ENCODE peak calls at places on chromosomes 12 and 14, in six cellular contexts. U, Y, L, W, K and Q are unnamed samples.

GRCh38 chr12:106722854-106723253 is 51.6 kb upstream of the RIC8B start:
- DNase-seq in U (no peak), Y (no peak), L (no peak), W (no peak), K (no peak), Q (no peak)

GRCh38 chr12:10094648-10095047 is 4.1 kb downstream of the CLEC1A start:
- DNase-seq in U (no peak), Y (no peak), L (no peak), W (no peak), K (no peak), Q (no peak)

GRCh38 chr12:125018356-125018755 is 24.9 kb downstream of the BRI3BP start:
- DNase-seq in U (no peak), Y (no peak), L (no peak), W (no peak), K (no peak), Q (no peak)

GRCh38 chr12:19489168-19489567 is 49.9 kb downstream of the AEBP2 start:
- DNase-seq in U (no peak), Y (no peak), L (no peak), W (no peak), K (no peak), Q (no peak)

GRCh38 chr12:82383930-82384513 is 25.7 kb downstream of the METTL25 start:
- DNase-seq in U (peak), Y (peak), L (no peak), W (no peak), K (no peak), Q (no peak)

GRCh38 chr12:113961921-113962710 is 4.0 kb downstream of the RBM19 start:
- DNase-seq in U (peak), Y (peak), L (no peak), W (no peak), K (no peak), Q (no peak)

GRCh38 chr12:52055781-52056711 is 4.8 kb downstream of the NR4A1 start:
- DNase-seq in U (peak), Y (no peak), L (no peak), W (no peak), K (no peak), Q (no peak)

GRCh38 chr14:31180299-31181051 is 27.1 kb downstream of the HECTD1 start:
- DNase-seq in U (no peak), Y (no peak), L (no peak), W (no peak), K (no peak), Q (no peak)

GRCh38 chr12:7609480-7609879 is 56.2 kb downstream of the APOBEC1 start:
- DNase-seq in U (peak), Y (no peak), L (no peak), W (no peak), K (no peak), Q (no peak)

DNA sequence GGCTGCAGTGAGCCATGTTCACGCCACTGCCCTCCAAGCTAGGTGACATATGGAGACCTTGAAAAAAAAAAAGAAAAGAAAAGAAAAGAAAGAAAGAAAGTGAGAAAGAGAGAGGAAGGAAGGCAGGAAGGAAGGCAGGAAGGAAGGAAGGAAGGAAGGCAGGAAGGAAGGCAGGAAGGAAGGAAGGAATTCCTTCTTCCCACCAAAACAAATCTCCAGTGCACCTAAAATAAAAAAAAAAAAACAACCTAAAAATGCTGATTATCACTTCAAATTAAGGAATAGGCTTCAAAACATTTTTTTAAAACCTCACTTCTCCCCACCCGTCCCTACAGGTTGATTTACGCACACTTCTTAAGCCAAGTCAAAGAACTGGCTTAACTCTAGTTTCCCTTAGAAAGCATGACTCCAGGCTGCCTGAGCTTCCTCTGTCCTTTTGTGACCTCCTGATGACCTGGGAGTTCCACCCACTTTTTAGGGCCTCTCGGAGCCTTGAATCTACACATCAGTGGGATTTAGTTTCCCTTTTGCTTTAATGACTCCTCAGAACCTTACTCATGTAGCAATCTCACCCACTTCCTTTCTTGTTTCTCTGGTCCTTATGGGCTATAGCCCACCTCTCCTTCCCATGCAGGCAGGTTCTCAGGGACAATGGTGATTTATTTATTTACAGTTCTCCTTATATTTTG is 18.6 kb downstream of the DUSP6 start:
- DNase-seq in U (no peak), Y (no peak), L (peak), W (no peak), K (no peak), Q (no peak)
- TF ChIP-seq CTCF in U (no peak), Y (no peak), L (no peak), W (no peak), K (no peak), Q (no peak)

GRCh38 chr12:16171348-16171747 is 106.1 kb downstream of the SLC15A5 start:
- DNase-seq in U (no peak), Y (no peak), L (no peak), W (no peak), K (no peak), Q (no peak)

GRCh38 chr12:16163891-16164290 is 113.6 kb downstream of the SLC15A5 start:
- DNase-seq in U (no peak), Y (no peak), L (no peak), W (no peak), K (no peak), Q (no peak)

GRCh38 chr12:16168078-16168477 is 109.4 kb downstream of the SLC15A5 start:
- DNase-seq in U (no peak), Y (no peak), L (no peak), W (no peak), K (no peak), Q (no peak)

GRCh38 chr12:16165506-16165905 is 112.0 kb downstream of the SLC15A5 start:
- DNase-seq in U (peak), Y (peak), L (no peak), W (peak), K (no peak), Q (no peak)

GRCh38 chr12:16166563-16167470 is 110.7 kb downstream of the SLC15A5 start:
- DNase-seq in U (no peak), Y (no peak), L (no peak), W (no peak), K (no peak), Q (no peak)
- TF ChIP-seq CTCF in U (no peak), Y (no peak), L (no peak), W (no peak), K (no peak), Q (no peak)

GRCh38 chr12:95261109-95261508 is 43.5 kb downstream of the VEZT start:
- DNase-seq in U (no peak), Y (no peak), L (no peak), W (no peak), K (no peak), Q (no peak)

GRCh38 chr12:95262808-95263207 is 45.2 kb downstream of the VEZT start:
- DNase-seq in U (no peak), Y (peak), L (no peak), W (no peak), K (no peak), Q (no peak)

GRCh38 chr12:95269892-95270291 is 52.3 kb downstream of the VEZT start:
- DNase-seq in U (no peak), Y (no peak), L (no peak), W (no peak), K (no peak), Q (no peak)

GRCh38 chr12:95266250-95266649 is 48.6 kb downstream of the VEZT start:
- DNase-seq in U (no peak), Y (no peak), L (no peak), W (no peak), K (no peak), Q (no peak)

DNA sequence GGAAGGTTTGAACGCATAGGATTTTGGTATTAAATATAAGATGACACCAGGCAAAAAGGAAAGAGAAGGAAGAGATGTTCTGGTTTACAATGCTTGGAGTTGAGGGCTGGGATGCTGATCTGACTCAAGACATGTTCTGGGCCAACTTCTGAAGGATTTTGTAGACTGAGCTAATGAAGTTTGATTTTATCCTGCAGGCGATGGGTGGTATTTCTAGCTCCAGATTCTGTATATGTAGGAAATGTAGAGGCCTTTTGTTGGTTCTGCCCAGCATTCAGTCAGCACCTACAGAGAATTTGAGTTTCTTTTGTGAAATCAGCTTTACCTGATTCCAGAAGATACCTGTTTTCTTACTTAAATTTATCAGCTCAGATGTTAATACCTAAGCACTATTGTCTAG is 48.2 kb downstream of the VEZT start:
- DNase-seq in U (no peak), Y (no peak), L (no peak), W (no peak), K (no peak), Q (no peak)
- TF ChIP-seq CTCF in U (no peak), Y (no peak), L (no peak), W (no peak), K (no peak), Q (peak)

GRCh38 chr14:47044841-47045240 is 393.3 kb upstream of the RPL10L start:
- DNase-seq in U (no peak), Y (no peak), L (no peak), W (no peak), K (no peak), Q (no peak)

GRCh38 chr14:47039336-47039735 is 387.8 kb upstream of the RPL10L start:
- DNase-seq in U (no peak), Y (no peak), L (no peak), W (no peak), K (no peak), Q (no peak)

GRCh38 chr14:47040490-47040889 is 388.9 kb upstream of the RPL10L start:
- DNase-seq in U (no peak), Y (no peak), L (no peak), W (no peak), K (no peak), Q (no peak)
- TF ChIP-seq CTCF in U (no peak), Y (no peak), L (peak), W (peak), K (no peak), Q (peak)